ENCODE peak calls at places on chromosomes 6 and 20, in nine cellular contexts. M is neural crest cell, V is fibroblast of the aortic adventitia, T is coronary artery, X is right atrium auricular region, E is AG09319, F is left lung, L is thyroid gland, C is GM13976. B is an unnamed sample.

GRCh38 chr6:157754351-157754750 is 68.7 kb upstream of the SNX9 start:
- DNase-seq in M (no peak), V (no peak), T (no peak), X (peak), E (no peak), F (no peak), L (no peak), C (no peak), B (no peak)

GRCh38 chr6:167285077-167285770 is 5.9 kb upstream of the UNC93A start:
- DNase-seq in M (no peak), V (no peak), T (peak), X (no peak), E (no peak), F (no peak), L (peak), C (no peak), B (no peak)

GRCh38 chr6:166861961-166862286 is 94.4 kb downstream of the RNASET2 start:
- DNase-seq in M (no peak), V (no peak), T (no peak), X (no peak), E (no peak), F (no peak), L (no peak), C (no peak), B (no peak)

GRCh38 chr6:55774542-55775318 is 100.7 kb downstream of the BMP5 start:
- DNase-seq in M (no peak), V (no peak), T (no peak), X (no peak), E (no peak), F (no peak), L (no peak), C (no peak), B (no peak)

GRCh38 chr6:159444073-159444472 is 249.0 kb downstream of the SOD2 start:
- DNase-seq in M (no peak), V (no peak), T (no peak), X (no peak), E (no peak), F (no peak), L (no peak), C (no peak), B (no peak)

GRCh38 chr6:40425192-40425919 is 161.8 kb downstream of the LRFN2 start:
- DNase-seq in M (no peak), V (no peak), T (no peak), X (no peak), E (no peak), F (no peak), L (no peak), C (no peak), B (no peak)

GRCh38 chr6:86107985-86108384 is 465.3 kb upstream of the SYNCRIP start:
- DNase-seq in M (no peak), V (no peak), T (no peak), X (no peak), E (no peak), F (no peak), L (no peak), C (no peak), B (no peak)

GRCh38 chr6:69138893-69139494 is 503.9 kb downstream of the ADGRB3 start:
- DNase-seq in M (no peak), V (no peak), T (no peak), X (no peak), E (no peak), F (no peak), L (no peak), C (no peak), B (no peak)

GRCh38 chr20:20814685-20815084 is 102.2 kb upstream of the RALGAPA2 start:
- DNase-seq in M (no peak), V (no peak), T (no peak), X (no peak), E (no peak), F (no peak), L (no peak), C (no peak), B (no peak)

GRCh38 chr20:25280574-25281535 is 33.0 kb downstream of the PYGB start:
- DNase-seq in M (no peak), V (no peak), T (no peak), X (no peak), E (no peak), F (peak), L (peak), C (no peak), B (peak)

GRCh38 chr6:118263929-118264486 is 284.1 kb upstream of the PLN start:
- DNase-seq in M (peak), V (peak), T (no peak), X (no peak), E (no peak), F (no peak), L (no peak), C (peak), B (peak)

GRCh38 chr6:128882560-128882959 is 378 bp upstream of the LAMA2 start:
- DNase-seq in M (no peak), V (no peak), T (no peak), X (no peak), E (no peak), F (no peak), L (no peak), C (no peak), B (no peak)

GRCh38 chr6:22928775-22929174 is 359.4 kb downstream of the HDGFL1 start:
- DNase-seq in M (no peak), V (no peak), T (no peak), X (no peak), E (no peak), F (no peak), L (no peak), C (no peak), B (no peak)

GRCh38 chr20:15375836-15376235 is 1038.4 kb upstream of the FLRT3 start:
- DNase-seq in M (no peak), V (no peak), T (no peak), X (no peak), E (no peak), F (no peak), L (no peak), C (no peak), B (no peak)

GRCh38 chr20:57909763-57910331 is 200.0 kb upstream of the PMEPA1 start:
- DNase-seq in M (no peak), V (no peak), T (no peak), X (no peak), E (no peak), F (no peak), L (no peak), C (no peak), B (no peak)

GRCh38 chr6:161346717-161347504 is 73.0 kb upstream of the AGPAT4 start:
- DNase-seq in M (no peak), V (no peak), T (no peak), X (no peak), E (no peak), F (no peak), L (no peak), C (no peak), B (no peak)

GRCh38 chr20:35979528-35979927 is 11.1 kb downstream of the CNBD2 start:
- DNase-seq in M (no peak), V (no peak), T (no peak), X (no peak), E (no peak), F (no peak), L (no peak), C (no peak), B (no peak)

GRCh38 chr6:9646346-9647042 is 768.4 kb downstream of the TFAP2A start:
- DNase-seq in M (no peak), V (peak), T (no peak), X (peak), E (peak), F (no peak), L (no peak), C (no peak), B (no peak)

GRCh38 chr6:123598011-123598410 is 38.7 kb downstream of the TRDN start:
- DNase-seq in M (no peak), V (no peak), T (no peak), X (no peak), E (no peak), F (no peak), L (no peak), C (peak), B (no peak)

GRCh38 chr20:38043512-38044300 is 10.2 kb downstream of the RPRD1B start:
- DNase-seq in M (no peak), V (peak), T (no peak), X (no peak), E (peak), F (no peak), L (no peak), C (no peak), B (no peak)

GRCh38 chr6:72580281-72580940 is 41.5 kb upstream of the KCNQ5 start:
- DNase-seq in M (no peak), V (peak), T (no peak), X (no peak), E (peak), F (no peak), L (peak), C (peak), B (no peak)

GRCh38 chr6:167855825-167856425 is 29.2 kb downstream of the AFDN start:
- DNase-seq in M (no peak), V (peak), T (no peak), X (no peak), E (peak), F (no peak), L (no peak), C (no peak), B (no peak)

GRCh38 chr6:169955796-169956493 is 204.5 kb downstream of the ERMARD start:
- DNase-seq in M (no peak), V (no peak), T (no peak), X (peak), E (no peak), F (peak), L (no peak), C (no peak), B (no peak)

GRCh38 chr6:169954977-169955376 is 203.6 kb downstream of the ERMARD start:
- DNase-seq in M (no peak), V (no peak), T (no peak), X (no peak), E (no peak), F (no peak), L (no peak), C (no peak), B (no peak)

GRCh38 chr6:169949501-169950097 is 198.2 kb downstream of the ERMARD start:
- DNase-seq in M (no peak), V (no peak), T (no peak), X (no peak), E (no peak), F (no peak), L (no peak), C (no peak), B (no peak)

GRCh38 chr6:169953686-169954085 is 202.3 kb downstream of the ERMARD start:
- DNase-seq in M (no peak), V (no peak), T (no peak), X (peak), E (no peak), F (no peak), L (no peak), C (no peak), B (peak)

GRCh38 chr6:169950558-169950957 is 199.1 kb downstream of the ERMARD start:
- DNase-seq in M (no peak), V (no peak), T (no peak), X (peak), E (no peak), F (no peak), L (peak), C (no peak), B (peak)
- TF ChIP-seq CTCF in M (peak), V (no peak), T (no peak), X (peak), E (peak), F (no peak), L (no peak), C (peak), B (no peak)

DNA sequence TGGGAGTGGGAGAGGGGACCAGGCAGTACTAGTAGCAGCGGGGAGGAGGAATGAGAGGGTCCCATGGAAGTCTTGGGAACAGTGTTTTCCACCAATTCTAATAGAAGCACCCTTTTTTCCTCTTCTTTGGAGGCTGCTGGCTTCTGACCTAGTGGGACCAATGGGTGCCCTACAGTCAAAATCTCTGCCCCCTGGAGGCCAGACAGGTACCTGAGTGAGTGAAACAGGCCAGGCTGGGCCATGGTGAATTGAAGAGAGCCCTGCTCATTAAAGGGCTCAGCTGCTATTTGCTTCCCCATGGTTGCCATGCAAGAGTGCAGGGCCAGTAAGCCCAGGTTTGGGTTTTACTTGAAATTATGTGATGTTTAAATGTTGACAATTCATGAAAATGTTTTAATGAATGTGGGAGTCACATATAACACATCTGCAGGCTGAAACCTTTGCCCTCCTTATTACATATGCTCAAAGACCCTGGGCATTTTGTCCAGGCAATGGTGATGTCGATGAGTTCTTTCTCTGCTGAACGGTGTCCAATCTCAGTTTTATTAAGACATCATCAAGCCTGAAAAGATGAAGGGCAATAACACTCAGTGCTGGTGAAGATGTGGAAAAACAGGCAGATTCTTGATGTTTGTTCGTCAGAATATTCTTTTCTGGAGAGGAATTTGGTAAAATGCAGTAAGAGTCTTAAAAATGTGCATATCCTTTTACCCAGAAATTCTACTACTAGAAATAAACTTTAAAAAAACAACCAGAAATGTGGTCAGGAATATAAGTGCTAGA is 42.3 kb upstream of the OCSTAMP start:
- DNase-seq in M (no peak), V (no peak), T (no peak), X (no peak), E (no peak), F (no peak), L (no peak), C (no peak), B (no peak)
- TF ChIP-seq CTCF in M (no peak), V (no peak), T (no peak), X (no peak), E (no peak), F (no peak), L (no peak), C (peak), B (no peak)

GRCh38 chr20:50340586-50340985 is 150.0 kb downstream of the CEBPB start:
- DNase-seq in M (no peak), V (no peak), T (no peak), X (no peak), E (no peak), F (no peak), L (no peak), C (no peak), B (no peak)
- TF ChIP-seq CTCF in M (no peak), V (no peak), T (no peak), X (no peak), E (no peak), F (no peak), L (no peak), C (no peak), B (no peak)

DNA sequence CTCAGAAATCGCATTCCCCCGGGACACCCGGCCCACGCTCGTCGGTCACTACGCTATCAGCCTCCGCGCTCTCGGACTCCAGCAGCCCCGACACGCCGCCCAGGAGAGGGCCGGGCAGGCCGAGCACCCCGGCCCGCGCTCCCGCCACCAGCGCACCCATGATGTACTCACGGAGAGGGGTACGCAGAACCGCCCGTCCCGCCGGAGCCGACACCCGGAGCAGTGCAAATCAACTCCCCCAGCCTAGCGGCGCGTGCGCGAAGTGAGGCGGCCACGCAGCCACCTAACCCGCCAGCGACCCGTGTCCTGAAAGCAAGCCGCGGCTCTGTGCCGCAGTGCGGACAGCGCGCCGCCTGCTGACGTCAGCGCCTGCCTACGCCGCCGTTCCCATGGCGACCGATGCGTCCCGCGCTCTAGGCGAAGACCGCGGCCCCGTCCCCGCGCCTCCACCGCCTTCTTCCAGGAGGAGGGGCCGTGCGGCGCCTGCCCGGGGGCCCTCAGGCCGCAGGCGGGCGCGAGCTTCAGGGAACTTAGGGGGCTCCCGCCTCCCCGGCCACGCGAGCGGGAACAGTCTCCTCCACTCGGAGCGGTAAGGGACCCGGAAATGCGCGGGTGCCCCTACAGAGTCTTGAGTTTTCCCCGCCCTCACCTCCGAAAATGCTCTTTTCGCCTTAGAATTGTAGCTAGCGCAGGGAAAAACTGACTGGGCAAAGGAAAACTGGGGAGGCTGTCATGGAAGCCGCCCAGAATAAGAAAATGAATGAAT is at the start of gene AHI1:
- DNase-seq in M (peak), V (peak), T (peak), X (peak), E (peak), F (peak), L (peak), C (peak), B (peak)
- TF ChIP-seq CTCF in M (no peak), V (no peak), T (no peak), X (no peak), E (no peak), F (no peak), L (no peak), C (no peak), B (no peak)

GRCh38 chr6:6470112-6470511 is 118.4 kb upstream of the LY86 start:
- DNase-seq in M (no peak), V (no peak), T (no peak), X (no peak), E (no peak), F (no peak), L (no peak), C (no peak), B (no peak)

GRCh38 chr6:6479706-6480250 is 108.7 kb upstream of the LY86 start:
- DNase-seq in M (no peak), V (no peak), T (no peak), X (no peak), E (no peak), F (no peak), L (no peak), C (no peak), B (no peak)

GRCh38 chr6:6471276-6471675 is 117.2 kb upstream of the LY86 start:
- DNase-seq in M (no peak), V (no peak), T (no peak), X (no peak), E (no peak), F (no peak), L (no peak), C (no peak), B (no peak)

GRCh38 chr6:6469074-6469473 is 119.4 kb upstream of the LY86 start:
- DNase-seq in M (no peak), V (no peak), T (no peak), X (no peak), E (no peak), F (no peak), L (no peak), C (no peak), B (no peak)

DNA sequence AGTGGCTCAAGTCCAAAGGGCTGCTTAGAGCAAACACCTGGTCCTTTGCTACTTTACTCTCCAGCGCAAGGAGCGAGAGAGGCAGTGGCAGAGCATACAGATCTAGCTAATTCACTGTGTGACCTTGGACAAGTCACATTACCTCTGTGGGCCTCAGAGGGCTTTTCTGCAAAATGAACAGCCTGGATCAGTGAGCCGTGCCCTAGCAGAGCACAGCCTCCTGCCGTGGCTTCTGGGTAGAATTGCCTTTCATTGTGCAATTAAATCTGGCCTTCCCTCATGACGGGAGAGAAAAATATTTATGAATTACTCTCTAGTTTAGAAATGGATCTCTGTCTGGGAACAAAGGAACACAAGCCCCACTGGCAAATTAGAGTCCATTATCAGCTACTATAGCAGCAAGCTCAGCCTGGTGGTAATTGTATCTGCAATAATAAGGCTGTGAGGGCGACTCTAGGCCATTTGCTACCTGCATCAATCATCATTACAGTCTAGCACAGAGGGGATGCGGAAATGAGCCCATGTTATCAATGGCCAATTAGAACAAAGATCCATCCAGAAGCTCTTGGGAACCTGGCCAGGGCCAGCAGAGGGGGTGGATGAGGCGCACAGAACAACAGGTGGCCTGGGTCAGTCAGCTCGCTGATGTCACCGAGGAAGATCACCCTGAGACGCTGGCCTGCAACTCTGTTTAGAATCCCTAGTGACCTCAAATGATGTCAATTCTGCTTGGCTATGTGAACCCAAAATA is 114.2 kb upstream of the LY86 start:
- DNase-seq in M (no peak), V (no peak), T (no peak), X (no peak), E (no peak), F (no peak), L (no peak), C (no peak), B (no peak)
- TF ChIP-seq CTCF in M (no peak), V (no peak), T (no peak), X (no peak), E (no peak), F (no peak), L (no peak), C (no peak), B (no peak)